ENCODE peak calls at places on chromosome 1, in four cellular contexts. J is IMR-90, F is K562, G is H1. K is an unnamed sample.

GRCh38 chr1:56452027-56453011 is 127.0 kb downstream of the PLPP3 start:
- DNase-seq in J (no peak), G (no peak), F (no peak), K (no peak)

GRCh38 chr1:4402032-4402431 is 252.4 kb upstream of the AJAP1 start:
- DNase-seq in J (no peak), F (no peak), G (no peak), K (no peak)

GRCh38 chr1:84619383-84620093 is 45.3 kb upstream of the CTBS start:
- DNase-seq in G (no peak), F (no peak), J (peak), K (no peak)

GRCh38 chr1:177884499-177885021 is 85.3 kb downstream of the SEC16B start:
- DNase-seq in J (no peak), G (no peak), F (no peak), K (no peak)

GRCh38 chr1:59008599-59009347 is 224.9 kb upstream of the JUN start:
- DNase-seq in G (no peak), F (no peak), J (peak), K (no peak)

GRCh38 chr1:116352349-116352813 is 20.7 kb upstream of the ATP1A1 start:
- DNase-seq in J (no peak), G (no peak), F (no peak), K (no peak)

GRCh38 chr1:118503747-118504146 is 318.7 kb upstream of the SPAG17 start:
- DNase-seq in F (no peak), G (no peak), J (no peak), K (no peak)

GRCh38 chr1:165443539-165444289 is 1.2 kb downstream of the RXRG start:
- DNase-seq in G (peak), J (no peak), F (no peak), K (no peak)

GRCh38 chr1:167797005-167797404 is 75.2 kb downstream of the MPZL1 start:
- DNase-seq in J (peak), F (no peak), G (no peak), K (no peak)
- TF ChIP-seq CHD1 in J (no peak), F (no peak), G (no peak), K (no peak)

GRCh38 chr1:97806336-97806735 is 114.5 kb downstream of the DPYD start:
- DNase-seq in G (no peak), F (no peak), J (no peak), K (no peak)

GRCh38 chr1:97805093-97805492 is 115.7 kb downstream of the DPYD start:
- DNase-seq in J (no peak), F (no peak), G (no peak), K (no peak)

DNA sequence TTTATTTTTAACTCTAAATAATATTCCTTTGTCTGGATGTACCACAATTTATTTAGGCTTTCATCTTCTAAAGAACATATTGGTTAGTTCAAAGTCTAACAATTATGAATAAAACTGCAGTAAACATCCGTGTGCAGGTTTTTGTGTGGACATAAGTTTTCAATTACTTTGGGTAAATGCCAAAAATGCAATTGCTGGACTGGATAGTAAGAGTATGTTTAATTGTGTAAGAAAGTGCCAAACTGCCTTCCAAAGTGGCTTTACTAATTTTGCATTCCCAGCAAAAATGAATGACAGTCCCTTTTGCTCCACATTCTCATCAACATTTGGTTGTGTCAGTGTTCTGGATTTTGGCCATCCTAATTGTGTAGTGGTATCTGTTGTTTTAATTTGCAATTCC is 113.8 kb downstream of the DPYD start:
- DNase-seq in F (no peak), J (no peak), G (no peak), K (no peak)
- TF ChIP-seq CHD1 in F (no peak), J (no peak), G (no peak), K (no peak)

GRCh38 chr1:2835650-2836159 is 34.2 kb upstream of the TTC34 start:
- DNase-seq in G (no peak), F (no peak), J (no peak), K (no peak)

GRCh38 chr1:2834741-2835564 is 33.5 kb upstream of the TTC34 start:
- DNase-seq in F (no peak), J (no peak), G (no peak), K (no peak)

GRCh38 chr1:2837316-2837715 is 35.8 kb upstream of the TTC34 start:
- DNase-seq in J (no peak), G (no peak), F (no peak), K (no peak)

GRCh38 chr1:2837823-2838222 is 36.3 kb upstream of the TTC34 start:
- DNase-seq in J (no peak), G (no peak), F (no peak), K (no peak)

GRCh38 chr1:2836333-2836970 is 35.0 kb upstream of the TTC34 start:
- DNase-seq in J (no peak), F (no peak), G (no peak), K (no peak)
- TF ChIP-seq CHD1 in J (no peak), F (no peak), G (no peak), K (no peak)

GRCh38 chr1:181140398-181140797 is 51.9 kb downstream of the IER5 start:
- DNase-seq in J (no peak), F (no peak), G (no peak), K (no peak)
- TF ChIP-seq CHD1 in J (no peak), F (no peak), G (no peak), K (no peak)

GRCh38 chr1:45685308-45686080 is 839 bp downstream of the GPBP1L1 start:
- DNase-seq in J (peak), F (no peak), G (no peak), K (no peak)
- TF ChIP-seq CHD1 in J (no peak), F (no peak), G (no peak), K (no peak)

GRCh38 chr1:214864896-214865688 is 217.4 kb upstream of the KCNK2 start:
- DNase-seq in G (no peak), F (no peak), J (peak), K (no peak)
- TF ChIP-seq CHD1 in G (no peak), F (no peak), J (no peak), K (no peak)

GRCh38 chr1:1083181-1084027 is 9.3 kb upstream of the RNF223 start:
- DNase-seq in G (no peak), F (no peak), J (no peak), K (no peak)

GRCh38 chr1:1080122-1080753 is 6.1 kb upstream of the RNF223 start:
- DNase-seq in F (peak), G (peak), J (peak), K (no peak)

GRCh38 chr1:1082239-1083180 is 8.4 kb upstream of the RNF223 start:
- DNase-seq in J (no peak), G (no peak), F (no peak), K (no peak)

GRCh38 chr1:1080951-1081310 is 6.8 kb upstream of the RNF223 start:
- DNase-seq in J (no peak), F (no peak), G (peak), K (no peak)

DNA sequence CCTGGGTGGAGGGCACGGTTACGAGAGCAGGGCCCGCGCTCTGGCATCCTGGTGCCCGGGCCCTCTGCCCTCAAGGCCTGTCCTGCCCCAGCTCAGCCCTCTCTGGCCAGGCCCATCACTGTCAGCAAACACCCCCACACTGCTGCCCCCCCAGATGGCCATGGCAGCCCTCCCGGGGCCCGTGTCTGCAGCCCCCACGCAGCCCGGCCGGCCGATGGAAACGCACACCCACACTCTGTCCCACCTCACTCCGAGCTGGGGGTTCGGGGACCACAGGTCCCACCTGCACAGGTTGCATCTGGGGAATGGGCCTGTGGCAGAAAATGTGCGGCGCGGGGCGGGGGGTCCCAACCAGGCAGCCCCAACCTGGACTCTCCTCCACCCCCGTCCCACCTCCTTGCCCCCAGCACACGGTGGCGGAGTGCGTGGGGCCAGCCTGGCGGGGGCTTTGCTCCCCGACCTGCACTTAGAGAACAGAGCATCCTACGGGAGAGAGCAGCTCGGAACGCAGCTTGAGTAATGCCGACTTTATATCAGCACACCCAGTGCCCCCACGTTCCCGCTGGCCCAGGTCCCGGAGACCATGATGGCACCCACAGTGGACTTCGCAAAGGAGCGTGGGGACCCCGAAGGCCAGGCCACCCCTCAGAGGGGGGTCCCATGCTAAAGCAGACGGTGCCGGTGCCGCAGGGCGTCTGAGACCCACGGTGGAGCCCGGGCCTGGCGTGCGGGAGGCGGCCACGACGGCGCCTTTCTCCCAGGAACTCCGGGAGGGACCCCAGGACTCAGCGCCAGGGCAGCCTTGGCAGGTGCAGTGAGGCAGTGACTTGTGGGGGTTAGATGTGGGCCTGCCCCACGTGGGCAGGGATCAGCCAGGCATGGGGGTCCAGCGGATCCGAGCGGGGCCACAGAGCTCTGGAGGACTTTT is 7.5 kb upstream of the RNF223 start:
- DNase-seq in J (no peak), G (peak), F (no peak), K (no peak)
- TF ChIP-seq CHD1 in J (no peak), G (no peak), F (no peak), K (no peak)

DNA sequence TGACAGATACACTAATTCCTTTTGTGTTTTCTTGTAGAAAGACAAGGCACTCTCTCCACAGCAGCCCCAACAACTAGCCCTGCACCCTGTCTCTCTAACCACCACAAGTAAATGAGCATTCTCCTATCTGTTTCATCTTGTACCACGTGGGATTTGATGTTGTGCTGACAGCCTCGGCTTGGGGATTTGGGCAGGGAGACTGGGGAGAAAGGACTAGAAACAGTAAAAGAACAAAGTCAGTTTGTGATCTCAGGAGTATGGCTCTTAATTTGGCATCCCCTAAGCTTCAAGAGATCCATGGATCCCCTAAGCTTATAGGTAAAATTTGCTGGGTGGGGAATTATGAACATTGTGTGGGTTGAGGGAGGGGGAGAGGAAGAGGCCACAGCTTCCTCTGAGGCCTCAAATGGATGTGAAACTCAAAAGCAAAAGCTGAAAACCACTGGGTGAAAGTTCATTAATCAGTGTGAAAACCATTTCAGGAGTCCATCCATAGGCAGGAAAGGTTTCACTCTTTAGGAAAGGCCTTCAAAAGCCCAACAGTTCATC is 3.1 kb downstream of the C1orf162 start:
- DNase-seq in G (no peak), F (no peak), J (no peak), K (peak)
- TF ChIP-seq CHD1 in G (no peak), F (no peak), J (no peak), K (no peak)

GRCh38 chr1:200890818-200891773 is 3.6 kb upstream of the INAVA start:
- DNase-seq in F (no peak), G (peak), J (peak), K (no peak)
- TF ChIP-seq CHD1 in F (no peak), G (peak), J (peak), K (peak)

DNA sequence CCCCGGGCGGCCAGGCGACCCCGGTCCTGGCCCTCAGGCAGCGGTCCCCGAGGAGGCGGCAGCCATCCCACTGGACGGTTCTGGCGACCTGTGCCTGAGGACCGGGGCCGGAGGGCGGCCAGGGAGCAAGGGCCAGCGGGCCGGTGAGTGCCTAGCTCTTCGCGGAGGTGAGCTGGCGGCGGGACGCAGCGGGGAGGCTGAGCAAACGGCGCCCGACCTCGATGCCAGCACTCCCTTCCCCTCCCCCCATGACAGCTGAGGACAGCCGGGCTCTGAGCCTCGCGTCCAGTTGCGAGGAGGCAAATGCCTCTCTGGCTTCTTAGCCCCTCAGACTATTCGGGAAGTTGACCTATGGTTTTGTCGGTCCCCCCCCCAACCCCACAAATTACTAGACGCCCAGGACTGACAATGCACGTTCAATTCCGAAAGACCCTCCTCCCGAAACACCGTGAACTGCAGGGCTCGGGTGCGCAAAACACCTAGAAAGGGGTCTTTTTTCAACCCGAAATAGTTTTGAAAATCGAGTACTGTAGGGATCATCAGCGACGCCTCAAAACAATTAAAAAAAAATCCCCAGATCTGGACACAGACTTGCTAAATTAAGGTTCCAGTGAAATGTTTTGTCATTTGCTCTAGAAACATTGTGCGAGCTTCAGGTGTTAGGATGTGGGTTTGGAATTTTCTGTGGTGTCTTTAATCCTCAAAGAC is 8.3 kb downstream of the CDKN2C start:
- DNase-seq in J (peak), F (no peak), G (peak), K (no peak)
- TF ChIP-seq CHD1 in J (no peak), F (peak), G (no peak), K (no peak)

K was measured in GM12878.